ENCODE peak calls at places on chromosomes 6 and 20, in seven cellular contexts. G, S, J, T, D, N and A are unnamed samples. For H3K4me1, the result is how much of the 10 kb centered on the place peaks cover.

GRCh38 chr6:106557837-106558236 is 71.5 kb downstream of the RTN4IP1 start:
- DNase-seq in D (peak), J (no peak), S (no peak), G (no peak), T (no peak), N (no peak), A (no peak)

GRCh38 chr6:142118926-142119325 is 13.8 kb upstream of the GJE1 start:
- DNase-seq in D (no peak), T (no peak), J (peak), N (no peak), S (peak), G (no peak), A (no peak)

GRCh38 chr20:31485450-31486339 is 10.6 kb downstream of the REM1 start:
- DNase-seq in T (no peak), N (no peak), J (no peak), D (peak), S (peak), G (no peak), A (no peak)

GRCh38 chr6:89997456-89998445 is 103.5 kb downstream of the GJA10 start:
- DNase-seq in S (no peak), J (no peak), N (no peak), G (no peak), D (no peak), T (no peak), A (no peak)

GRCh38 chr6:27163858-27164257 is 83.6 kb upstream of the PRSS16 start:
- DNase-seq in G (no peak), N (no peak), T (no peak), S (no peak), J (no peak), D (no peak), A (no peak)

GRCh38 chr6:437042-437402 is 45.5 kb downstream of the IRF4 start:
- DNase-seq in T (no peak), S (peak), G (no peak), J (no peak), D (no peak), N (no peak), A (no peak)

GRCh38 chr20:49392745-49393144 is 89.7 kb downstream of the KCNB1 start:
- DNase-seq in T (no peak), G (no peak), J (no peak), S (no peak), D (no peak), N (no peak), A (no peak)

GRCh38 chr6:44096615-44097014 is 30.6 kb downstream of the MRPL14 start:
- DNase-seq in T (no peak), S (peak), J (peak), G (no peak), D (peak), N (peak), A (peak)

GRCh38 chr6:131917318-131917717 is 33.9 kb downstream of the CCN2 start:
- DNase-seq in S (no peak), T (no peak), D (no peak), J (no peak), G (no peak), N (no peak), A (no peak)

GRCh38 chr6:38443341-38443740 is 196.4 kb downstream of the BTBD9 start:
- DNase-seq in G (no peak), N (no peak), J (no peak), D (peak), T (no peak), S (no peak), A (peak)

GRCh38 chr6:139608872-139609271 is 234.4 kb upstream of the CITED2 start:
- DNase-seq in D (peak), S (peak), N (no peak), J (no peak), T (no peak), G (no peak), A (no peak)

GRCh38 chr6:42788671-42789070 is 6.8 kb downstream of the BICRAL start:
- DNase-seq in G (no peak), D (no peak), J (peak), S (no peak), N (no peak), T (no peak), A (peak)

GRCh38 chr6:134680433-134680832 is 269.5 kb downstream of the ALDH8A1 start:
- DNase-seq in N (no peak), G (no peak), S (no peak), D (no peak), J (no peak), T (no peak), A (no peak)

GRCh38 chr20:54201268-54201846 is 6.5 kb upstream of the PFDN4 start:
- DNase-seq in J (no peak), T (no peak), D (no peak), N (no peak), S (no peak), G (no peak), A (no peak)

GRCh38 chr20:21326700-21327099 is 23.6 kb downstream of the XRN2 start:
- DNase-seq in T (no peak), D (no peak), G (no peak), J (no peak), N (no peak), S (no peak), A (no peak)

GRCh38 chr6:35496851-35497570 is at the start of gene TEAD3:
- DNase-seq in S (peak), G (peak), T (peak), J (peak), N (no peak), D (peak), A (peak)

GRCh38 chr6:42419490-42420280 is 32.0 kb downstream of the TRERF1 start:
- DNase-seq in T (no peak), N (no peak), S (no peak), D (no peak), G (no peak), J (no peak), A (no peak)

GRCh38 chr6:124132256-124132655 is 328.6 kb downstream of the NKAIN2 start:
- DNase-seq in D (peak), J (no peak), T (no peak), N (no peak), G (no peak), S (no peak), A (no peak)

GRCh38 chr6:41236276-41236675 is 8.1 kb downstream of the TREML4 start:
- DNase-seq in S (no peak), N (no peak), D (no peak), T (no peak), G (no peak), J (no peak), A (no peak)

GRCh38 chr6:133341607-133342158 is 100.5 kb downstream of the EYA4 start:
- DNase-seq in N (no peak), S (peak), T (no peak), D (peak), J (peak), G (no peak), A (no peak)

GRCh38 chr6:83868639-83869038 is 9.2 kb downstream of the CYB5R4 start:
- DNase-seq in G (no peak), N (no peak), J (no peak), T (no peak), S (peak), D (peak), A (no peak)

GRCh38 chr20:47847882-47848485 is 62.7 kb upstream of the SULF2 start:
- DNase-seq in S (no peak), N (no peak), G (no peak), J (no peak), T (no peak), D (no peak), A (peak)

GRCh38 chr20:44901972-44902371 is 7.9 kb upstream of the PABPC1L start:
- DNase-seq in N (no peak), J (no peak), D (peak), T (no peak), S (peak), G (no peak), A (peak)

GRCh38 chr6:20310185-20310584 is 91.5 kb upstream of the E2F3 start:
- DNase-seq in S (no peak), J (no peak), N (no peak), T (no peak), G (no peak), D (no peak), A (no peak)

GRCh38 chr6:20315456-20315855 is 86.2 kb upstream of the E2F3 start:
- DNase-seq in T (no peak), S (no peak), D (no peak), G (no peak), J (no peak), N (no peak), A (no peak)

GRCh38 chr6:20312581-20312980 is 89.1 kb upstream of the E2F3 start:
- DNase-seq in J (no peak), G (no peak), S (peak), D (no peak), N (no peak), T (no peak), A (no peak)

GRCh38 chr6:20313960-20314530 is 87.6 kb upstream of the E2F3 start:
- DNase-seq in T (no peak), D (peak), N (no peak), G (no peak), J (peak), S (no peak), A (no peak)

GRCh38 chr6:20313086-20313485 is 88.6 kb upstream of the E2F3 start:
- DNase-seq in S (no peak), T (no peak), G (no peak), D (no peak), N (no peak), J (no peak), A (no peak)
- H2BK5ac ChIP-seq in S (no peak), T (no peak), G (no peak), D (no peak), N (no peak), J (no peak), A (no peak)

GRCh38 chr6:150452642-150453243 is 83.9 kb downstream of the IYD start:
- DNase-seq in S (no peak), J (no peak), T (no peak), G (peak), D (no peak), N (no peak), A (no peak)

GRCh38 chr6:150456902-150457643 is 88.3 kb downstream of the IYD start:
- DNase-seq in N (no peak), S (no peak), J (peak), D (no peak), G (no peak), T (no peak), A (no peak)

GRCh38 chr6:150451767-150452641 is 83.2 kb downstream of the IYD start:
- DNase-seq in G (no peak), J (peak), D (no peak), T (no peak), N (no peak), S (no peak), A (no peak)

GRCh38 chr6:150453357-150453756 is 84.5 kb downstream of the IYD start:
- DNase-seq in J (no peak), G (no peak), N (no peak), D (no peak), S (no peak), T (no peak), A (no peak)

GRCh38 chr6:150456466-150456865 is 87.7 kb downstream of the IYD start:
- DNase-seq in S (no peak), T (no peak), N (no peak), J (peak), G (no peak), D (no peak), A (no peak)
- H3K4me1 ChIP-seq in S (under half), T (under half), N (under half), J (under half), G (under half), D (under half), A (under half)

DNA sequence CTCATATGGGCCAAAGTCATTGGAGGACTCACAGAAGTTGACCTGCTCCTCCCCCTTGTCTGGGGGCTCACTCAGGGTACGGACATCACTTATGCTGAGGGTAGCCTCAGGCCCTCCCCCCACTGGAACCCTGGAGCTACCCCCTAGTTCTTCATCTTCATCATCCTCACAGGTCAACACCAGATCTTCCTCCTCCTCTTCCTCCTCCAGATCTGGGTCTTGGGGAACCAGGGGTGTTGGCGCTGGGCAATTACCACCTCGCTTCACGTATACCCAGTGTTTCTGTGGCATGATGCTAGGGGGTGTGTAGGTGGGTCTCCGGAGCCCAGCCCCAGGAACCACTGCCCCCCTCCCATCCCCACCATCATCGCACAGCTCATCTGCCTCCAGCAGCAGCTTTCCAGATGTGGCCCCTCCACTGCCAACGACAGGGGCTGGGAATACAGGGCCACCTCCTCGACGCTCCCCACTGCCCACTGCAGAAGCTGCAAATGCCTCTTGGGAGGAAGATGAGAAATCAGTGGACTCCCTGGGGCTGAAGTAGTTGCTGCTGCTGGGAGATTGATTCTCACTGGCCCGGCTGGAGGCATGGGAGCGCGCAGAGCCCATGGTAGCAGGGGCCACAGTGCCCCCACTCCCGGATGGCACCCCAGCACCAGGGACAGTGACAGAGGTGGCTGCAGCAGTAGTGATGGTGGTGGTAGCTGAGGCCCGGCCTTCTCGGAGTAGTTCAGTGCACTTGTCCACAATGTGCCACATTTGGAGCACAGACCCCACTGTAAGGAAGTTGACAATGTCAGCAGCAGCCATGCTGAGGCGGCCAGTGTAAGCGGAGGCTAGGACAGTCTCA is 1.6 kb downstream of the ZBTB22 start:
- DNase-seq in D (no peak), S (no peak), J (no peak), G (no peak), T (no peak), N (no peak), A (no peak)
- H3K23ac ChIP-seq in D (no peak), S (no peak), J (no peak), G (peak), T (no peak), N (no peak), A (no peak)

GRCh38 chr6:164062872-164063271 is 648.4 kb downstream of the QKI start:
- DNase-seq in S (no peak), G (no peak), D (no peak), N (no peak), J (no peak), T (no peak), A (no peak)
- H2BK5ac ChIP-seq in S (no peak), G (no peak), D (no peak), N (no peak), J (no peak), T (no peak), A (no peak)

GRCh38 chr6:109075934-109076333 is 18.7 kb downstream of the SESN1 start:
- DNase-seq in G (no peak), N (no peak), T (no peak), S (peak), D (peak), J (no peak), A (no peak)
- H3K4me1 ChIP-seq in G (under half), N (under half), T (under half), S (under half), D (under half), J (under half), A (under half)

GRCh38 chr6:117908246-117909107 is 1.4 kb downstream of the SLC35F1 start:
- DNase-seq in D (no peak), J (no peak), G (no peak), T (peak), N (no peak), S (no peak), A (peak)

GRCh38 chr6:117907600-117908245 is 659 bp downstream of the SLC35F1 start:
- DNase-seq in G (peak), D (peak), S (no peak), T (peak), J (peak), N (peak), A (peak)

GRCh38 chr6:117909638-117910037 is 2.6 kb downstream of the SLC35F1 start:
- DNase-seq in G (no peak), D (no peak), J (no peak), S (no peak), N (no peak), T (no peak), A (no peak)

GRCh38 chr6:117906905-117907599 is at the start of gene SLC35F1:
- DNase-seq in S (peak), T (peak), N (peak), D (peak), G (peak), J (peak), A (peak)

DNA sequence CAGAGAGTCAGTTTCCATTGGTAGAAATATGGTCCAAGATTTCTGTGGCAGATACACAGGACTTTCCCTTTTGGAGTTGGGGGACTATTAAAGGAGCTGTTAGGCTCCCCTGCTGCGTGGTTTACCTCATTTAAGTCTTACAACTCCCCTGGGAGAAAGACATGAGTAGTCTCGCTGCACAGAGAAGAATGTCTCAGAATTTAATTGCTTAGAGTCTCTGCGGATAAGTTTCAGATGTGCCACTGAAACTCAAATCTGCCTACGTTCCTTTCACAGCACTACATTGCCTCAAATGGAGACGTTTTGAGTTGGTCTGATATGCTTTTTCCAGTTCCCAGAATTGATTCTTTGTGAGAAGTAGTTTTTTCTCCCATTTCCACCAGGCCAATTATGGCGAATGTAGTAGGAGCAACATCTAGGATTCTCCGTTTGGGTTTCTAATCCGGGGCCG is 585 bp upstream of the SLC35F1 start:
- DNase-seq in T (no peak), S (no peak), J (no peak), N (no peak), G (no peak), D (no peak), A (no peak)
- H3K23ac ChIP-seq in T (no peak), S (no peak), J (no peak), N (no peak), G (no peak), D (no peak), A (no peak)

GRCh38 chr20:2889209-2889608 is 15.9 kb downstream of the PTPRA start:
- DNase-seq in D (no peak), N (no peak), T (no peak), S (no peak), G (no peak), J (no peak), A (no peak)

GRCh38 chr20:2892376-2892775 is 19.1 kb downstream of the PTPRA start:
- DNase-seq in T (no peak), J (no peak), S (no peak), D (no peak), N (no peak), G (no peak), A (no peak)

GRCh38 chr20:2889797-2890196 is 16.5 kb downstream of the PTPRA start:
- DNase-seq in N (no peak), J (no peak), D (no peak), S (no peak), G (no peak), T (no peak), A (no peak)

GRCh38 chr20:2891343-2891742 is 18.1 kb downstream of the PTPRA start:
- DNase-seq in S (no peak), G (no peak), T (no peak), N (no peak), J (no peak), D (no peak), A (no peak)

GRCh38 chr20:2890743-2891142 is 17.5 kb downstream of the PTPRA start:
- DNase-seq in S (peak), D (peak), N (no peak), G (no peak), J (no peak), T (no peak), A (no peak)
- H2BK5ac ChIP-seq in S (no peak), D (no peak), N (no peak), G (no peak), J (no peak), T (no peak), A (no peak)